ENCODE peak calls at places on chromosomes 3 and 15, in seven cellular contexts. U, T, B, O, M, F and S are unnamed samples.

GRCh38 chr3:53109822-53110771 is 20.1 kb downstream of the RFT1 start:
- DNase-seq in U (no peak), T (peak), B (peak), O (peak), M (no peak), F (peak), S (peak)

GRCh38 chr15:50055333-50056278 is 63.4 kb downstream of the ATP8B4 start:
- DNase-seq in U (no peak), T (no peak), B (no peak), O (no peak), M (no peak), F (no peak), S (no peak)

GRCh38 chr3:54046677-54047214 is 75.6 kb upstream of the CACNA2D3 start:
- DNase-seq in U (no peak), T (no peak), B (no peak), O (no peak), M (no peak), F (no peak), S (no peak)

GRCh38 chr15:66080791-66081475 is 172.6 kb downstream of the MEGF11 start:
- DNase-seq in U (peak), T (no peak), B (no peak), O (no peak), M (no peak), F (no peak), S (no peak)

GRCh38 chr3:32340039-32340438 is 51.6 kb upstream of the CMTM7 start:
- DNase-seq in U (no peak), T (peak), B (no peak), O (peak), M (no peak), F (peak), S (peak)

GRCh38 chr3:4988815-4989648 is 9.8 kb downstream of the BHLHE40 start:
- DNase-seq in U (no peak), T (no peak), B (peak), O (no peak), M (no peak), F (no peak), S (no peak)

GRCh38 chr3:27939510-27939909 is 217.4 kb upstream of the EOMES start:
- DNase-seq in U (no peak), T (no peak), B (no peak), O (no peak), M (no peak), F (no peak), S (no peak)

GRCh38 chr15:90151989-90152645 is 49.0 kb upstream of the SEMA4B start:
- DNase-seq in U (no peak), T (no peak), B (no peak), O (no peak), M (no peak), F (no peak), S (no peak)

GRCh38 chr3:123618768-123619484 is 34.1 kb upstream of the HACD2 start:
- DNase-seq in U (no peak), T (no peak), B (peak), O (no peak), M (peak), F (no peak), S (no peak)

GRCh38 chr3:107285197-107285596 is 92.0 kb upstream of the CCDC54 start:
- DNase-seq in U (no peak), T (no peak), B (no peak), O (no peak), M (no peak), F (no peak), S (no peak)

GRCh38 chr15:33587773-33588172 is 277.0 kb downstream of the RYR3 start:
- DNase-seq in U (no peak), T (no peak), B (no peak), O (no peak), M (no peak), F (no peak), S (no peak)

GRCh38 chr15:101003706-101004105 is 84.5 kb downstream of the LRRK1 start:
- DNase-seq in U (no peak), T (no peak), B (no peak), O (no peak), M (no peak), F (no peak), S (no peak)

GRCh38 chr3:63595221-63595620 is 57.3 kb upstream of the SNTN start:
- DNase-seq in U (no peak), T (no peak), B (no peak), O (no peak), M (no peak), F (no peak), S (no peak)

GRCh38 chr3:73352841-73353493 is 271.8 kb downstream of the PDZRN3 start:
- DNase-seq in U (no peak), T (no peak), B (no peak), O (no peak), M (no peak), F (no peak), S (no peak)

GRCh38 chr15:60457985-60458384 is 21.0 kb downstream of the ICE2 start:
- DNase-seq in U (no peak), T (no peak), B (no peak), O (no peak), M (no peak), F (no peak), S (no peak)

GRCh38 chr3:71006810-71007785 is 576.4 kb downstream of the FOXP1 start:
- DNase-seq in U (no peak), T (peak), B (no peak), O (peak), M (no peak), F (no peak), S (peak)

GRCh38 chr3:107441617-107442016 is 64.4 kb downstream of the CCDC54 start:
- DNase-seq in U (no peak), T (no peak), B (no peak), O (no peak), M (no peak), F (no peak), S (no peak)

GRCh38 chr3:46892285-46893145 is 15.0 kb downstream of the PTH1R start:
- DNase-seq in U (peak), T (peak), B (peak), O (no peak), M (peak), F (no peak), S (no peak)

GRCh38 chr3:110272525-110272924 is 799.1 kb upstream of the NECTIN3 start:
- DNase-seq in U (no peak), T (no peak), B (no peak), O (no peak), M (no peak), F (no peak), S (no peak)

GRCh38 chr15:64315136-64315661 is 40.8 kb downstream of the CSNK1G1 start:
- DNase-seq in U (no peak), T (no peak), B (no peak), O (no peak), M (no peak), F (no peak), S (no peak)

GRCh38 chr15:90265271-90266060 is at the start of gene NGRN:
- DNase-seq in U (peak), T (peak), B (peak), O (peak), M (peak), F (peak), S (peak)

GRCh38 chr3:12630292-12630691 is 33.6 kb downstream of the RAF1 start:
- DNase-seq in U (no peak), T (no peak), B (no peak), O (no peak), M (no peak), F (no peak), S (no peak)

GRCh38 chr15:93829115-93829849 is 402.1 kb upstream of the MCTP2 start:
- DNase-seq in U (no peak), T (no peak), B (no peak), O (no peak), M (no peak), F (no peak), S (no peak)

GRCh38 chr15:64455951-64456350 is 4.4 kb upstream of the ZNF609 start:
- DNase-seq in U (no peak), T (no peak), B (no peak), O (no peak), M (no peak), F (no peak), S (no peak)

GRCh38 chr3:51682079-51682478 is 11.0 kb downstream of the TEX264 start:
- DNase-seq in U (no peak), T (peak), B (peak), O (peak), M (peak), F (peak), S (peak)
- TF ChIP-seq CTCF in U (peak), T (peak), B (peak), O (peak), M (peak), F (peak), S (peak)

DNA sequence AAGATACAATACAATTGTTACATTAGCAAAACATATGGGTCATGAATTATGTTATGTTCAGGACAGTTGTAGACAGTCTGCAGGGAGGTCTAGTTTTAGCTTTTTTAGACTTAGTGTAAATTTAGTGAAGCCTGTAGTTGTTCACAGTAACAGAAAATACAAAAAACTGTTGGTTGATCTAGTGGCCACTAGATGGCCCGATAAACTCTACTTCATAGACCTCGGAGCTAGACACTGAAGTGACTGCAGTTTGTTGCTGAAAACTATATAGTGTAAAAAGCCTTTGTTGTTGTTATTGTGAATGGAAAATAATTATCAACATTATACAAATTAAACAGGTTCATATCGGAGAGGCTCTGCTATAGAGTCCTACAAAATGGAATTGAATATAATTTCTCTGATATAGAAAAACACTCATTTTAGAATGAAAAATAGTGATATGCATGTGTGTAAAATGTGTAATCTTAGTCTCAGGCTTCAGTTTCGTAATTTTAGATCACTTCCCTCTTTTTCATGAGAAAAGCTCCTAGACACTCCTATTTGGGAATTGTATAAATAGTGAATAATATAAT is 18.3 kb downstream of the MAGEL2 start:
- DNase-seq in U (no peak), T (no peak), B (no peak), O (no peak), M (no peak), F (no peak), S (no peak)
- TF ChIP-seq CTCF in U (peak), T (peak), B (peak), O (no peak), M (peak), F (no peak), S (no peak)

DNA sequence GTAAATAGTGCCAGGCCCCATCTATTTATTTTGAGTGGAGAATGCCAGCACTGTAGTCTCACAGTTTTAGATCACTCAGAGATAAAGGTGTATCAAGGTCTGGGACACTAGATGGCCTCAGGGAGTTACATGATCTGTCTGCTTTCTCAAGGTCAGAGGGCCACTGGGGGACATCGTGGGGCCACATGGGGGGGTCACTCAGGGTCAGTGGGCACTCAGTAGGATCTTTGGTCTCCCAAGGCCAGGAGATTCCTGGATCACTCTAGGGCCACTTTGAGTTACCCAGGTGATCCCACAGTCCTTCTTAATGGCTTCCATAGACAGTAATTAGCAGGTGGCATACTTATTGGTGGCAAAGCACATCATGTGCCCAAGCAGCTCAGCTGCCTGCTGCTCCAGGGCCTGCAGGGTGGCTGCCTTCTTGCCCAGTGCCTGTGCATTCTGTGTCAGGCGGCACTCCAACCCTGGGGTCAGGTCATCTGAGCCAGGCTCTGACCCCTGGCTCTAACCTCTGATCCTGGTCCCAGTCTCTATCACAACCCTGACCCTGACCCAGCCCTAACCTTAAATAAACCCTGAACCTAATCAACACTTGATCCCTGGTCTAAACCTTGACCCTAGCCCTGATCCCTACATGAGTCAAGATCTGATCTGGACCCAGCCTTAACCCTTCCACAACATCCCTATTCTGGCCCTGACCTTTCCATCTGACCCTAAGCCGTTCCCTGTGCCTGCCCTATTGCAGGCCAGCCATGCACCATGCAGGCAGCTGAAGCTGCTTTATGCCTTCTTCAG is 1.8 kb upstream of the LAMB2 start:
- DNase-seq in U (no peak), T (no peak), B (no peak), O (no peak), M (no peak), F (no peak), S (no peak)
- TF ChIP-seq CTCF in U (no peak), T (no peak), B (no peak), O (no peak), M (no peak), F (no peak), S (no peak)

DNA sequence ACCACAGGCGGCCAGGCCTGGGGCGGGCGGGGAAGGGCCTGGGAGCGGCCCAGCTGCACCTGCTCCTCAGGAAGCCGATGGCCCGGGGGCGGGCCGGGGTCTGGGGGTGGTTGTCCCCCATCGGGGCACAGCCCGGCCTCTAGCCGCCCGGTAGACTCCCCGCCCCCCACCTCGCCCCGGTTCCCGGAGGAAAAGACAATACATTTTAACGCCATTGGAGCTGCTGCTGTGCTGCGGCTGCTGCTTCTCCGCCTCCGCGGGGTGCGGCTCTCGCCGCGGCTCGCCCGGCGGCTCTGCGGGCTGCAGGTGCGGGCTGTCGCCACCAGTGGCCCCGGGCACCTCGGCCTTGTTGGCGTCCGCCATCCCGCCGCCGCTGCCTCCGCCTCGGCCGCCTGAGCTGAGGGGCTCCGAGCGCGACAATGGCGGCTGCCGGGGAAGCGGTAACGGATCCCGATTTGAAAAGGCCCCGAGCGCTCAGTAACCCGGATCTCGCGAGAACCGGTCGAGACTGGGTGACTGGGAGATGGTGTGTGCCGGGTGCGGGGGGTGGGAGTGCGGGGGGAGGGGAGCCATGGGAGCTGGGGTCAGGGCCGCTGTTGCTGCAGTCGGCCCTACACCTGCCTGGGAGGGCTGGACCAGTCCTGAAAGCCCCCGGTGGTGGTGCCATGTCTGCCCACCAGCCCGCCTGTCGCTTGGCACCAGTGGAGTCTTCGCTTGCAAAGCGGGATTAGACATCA is at the start of gene MYEF2:
- DNase-seq in U (peak), T (peak), B (peak), O (peak), M (peak), F (peak), S (peak)
- TF ChIP-seq CTCF in U (no peak), T (no peak), B (peak), O (no peak), M (peak), F (no peak), S (no peak)

DNA sequence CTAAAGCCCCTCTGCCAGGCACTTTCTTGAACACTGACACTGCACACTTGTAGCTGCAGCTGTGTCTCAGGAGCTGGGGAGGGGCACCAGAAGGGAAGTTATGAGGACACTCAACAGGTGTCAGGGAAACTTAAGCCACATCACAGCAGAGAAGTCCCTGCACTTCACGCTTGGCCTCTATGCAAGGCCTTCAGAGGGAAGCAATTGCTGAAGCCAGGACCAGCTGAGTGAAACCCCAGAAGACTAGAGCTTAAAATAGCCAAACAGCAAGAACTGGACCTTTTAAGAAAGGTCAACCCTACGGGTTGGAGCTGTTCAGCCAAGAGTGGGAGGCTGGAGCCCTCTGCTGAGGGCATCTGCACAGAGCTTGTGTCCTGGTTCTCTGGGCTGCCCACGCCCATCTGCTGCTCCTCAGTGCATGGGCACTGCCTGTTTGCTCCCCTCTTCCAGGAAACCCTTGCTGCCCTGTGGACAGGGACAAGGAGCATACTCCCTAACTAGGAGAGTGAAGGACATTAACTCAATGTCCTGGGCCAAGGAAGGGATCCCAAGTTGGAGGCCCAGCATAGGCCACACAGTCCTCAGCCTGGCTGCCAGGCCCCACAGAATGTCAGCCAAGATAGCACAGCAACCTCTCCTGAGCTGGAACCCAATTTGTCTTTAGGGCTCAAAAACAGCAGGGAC is 3.9 kb upstream of the GRAMD2A start:
- DNase-seq in U (no peak), T (no peak), B (no peak), O (no peak), M (no peak), F (no peak), S (no peak)
- TF ChIP-seq CTCF in U (no peak), T (no peak), B (no peak), O (no peak), M (no peak), F (no peak), S (no peak)

GRCh38 chr15:48811325-48811938 is 563 bp upstream of the CEP152 start:
- DNase-seq in U (no peak), T (no peak), B (no peak), O (no peak), M (no peak), F (peak), S (no peak)
- TF ChIP-seq CTCF in U (peak), T (no peak), B (no peak), O (no peak), M (no peak), F (no peak), S (no peak)

DNA sequence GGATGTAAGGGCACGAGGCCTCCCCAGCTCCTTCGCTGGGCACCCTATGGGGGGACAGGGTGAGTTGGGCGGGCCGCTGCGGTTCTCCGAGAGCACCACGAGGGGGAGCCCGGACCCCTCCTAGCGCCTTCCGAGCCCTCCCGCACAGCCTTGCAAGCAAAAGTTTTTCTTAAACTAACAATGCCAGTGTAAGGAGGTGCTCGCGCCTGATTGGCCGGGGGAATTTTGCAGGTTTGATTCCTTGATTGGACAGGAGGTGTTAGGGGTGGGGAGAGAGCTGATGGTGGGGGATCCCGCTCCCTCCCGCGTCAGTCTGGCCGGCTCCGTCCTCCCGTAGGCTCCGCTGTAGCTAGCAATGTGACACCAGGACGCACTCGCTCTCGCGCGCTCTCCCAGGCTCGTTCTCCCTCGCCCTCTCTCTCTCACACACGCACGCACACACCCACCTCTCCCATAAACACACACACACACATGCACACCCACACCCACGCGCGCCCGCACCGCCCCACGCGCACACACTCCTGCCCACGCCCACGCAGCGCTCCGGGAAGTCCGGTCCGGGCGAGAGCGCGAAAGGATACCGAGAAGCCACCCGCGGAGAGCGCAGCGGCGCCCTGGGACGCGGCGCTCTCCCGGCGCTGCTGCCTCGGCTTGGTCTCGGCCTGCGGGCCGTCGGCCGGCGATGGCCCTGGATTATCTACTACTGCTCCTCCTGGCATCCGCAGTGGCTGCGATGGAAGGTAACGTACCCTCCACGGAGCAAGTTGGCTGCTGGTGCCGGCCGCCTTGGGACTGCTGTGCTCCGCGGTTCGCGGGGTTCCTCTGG is at the start of gene EPHB1:
- DNase-seq in U (peak), T (peak), B (peak), O (peak), M (peak), F (peak), S (peak)
- TF ChIP-seq CTCF in U (peak), T (peak), B (peak), O (peak), M (peak), F (peak), S (peak)

DNA sequence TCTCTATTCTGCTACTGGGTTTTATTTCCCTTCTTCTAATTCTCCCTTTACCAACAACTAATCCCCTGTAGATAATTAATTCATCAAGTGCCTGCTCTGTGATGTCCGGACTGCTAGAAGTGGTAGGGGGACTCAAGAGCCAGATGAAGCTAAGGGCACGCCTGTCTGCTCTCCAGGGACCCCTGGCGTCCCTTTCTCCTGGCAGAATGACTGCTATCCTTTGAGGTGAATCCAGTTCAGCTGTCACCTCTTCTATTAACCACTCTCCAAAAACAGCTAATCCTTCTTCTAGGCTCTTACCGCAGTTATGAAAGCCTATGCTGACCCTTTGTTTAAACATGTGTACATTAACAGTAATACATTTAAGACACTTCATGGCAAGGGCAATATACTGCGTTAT is 1.4 kb upstream of the CHRNA7 start:
- DNase-seq in U (no peak), T (no peak), B (no peak), O (no peak), M (no peak), F (no peak), S (no peak)
- TF ChIP-seq CTCF in U (no peak), T (no peak), B (no peak), O (no peak), M (no peak), F (no peak), S (no peak)